ENCODE peak calls at places on chromosomes 6 and 20, in nine cellular contexts. One of them, this sample, is unnamed.

GRCh38 chr6:139540276-139540675 is 165.8 kb upstream of the CITED2 start:
- DNase-seq in right cardiac atrium: peak; percentile 45
- DNase-seq in ovary: no peak
- DNase-seq in gastrocnemius medialis: peak; percentile 19
- DNase-seq in cardiac muscle cell: peak; percentile 68
- DNase-seq in aorta: peak; percentile 49
- DNase-seq in right lobe of liver: no peak
- DNase-seq in esophagus squamous epithelium: no peak
- DNase-seq in K562: no peak
- DNase-seq in this sample: peak; percentile 76

GRCh38 chr6:144330588-144330987 is 45.5 kb downstream of the UTRN start:
- DNase-seq in right cardiac atrium: no peak
- DNase-seq in ovary: no peak
- DNase-seq in gastrocnemius medialis: no peak
- DNase-seq in cardiac muscle cell: no peak
- DNase-seq in aorta: no peak
- DNase-seq in right lobe of liver: no peak
- DNase-seq in esophagus squamous epithelium: no peak
- DNase-seq in K562: no peak
- DNase-seq in this sample: no peak

GRCh38 chr6:16989382-16989781 is 112.5 kb upstream of the STMND1 start:
- DNase-seq in right cardiac atrium: no peak
- DNase-seq in ovary: no peak
- DNase-seq in gastrocnemius medialis: no peak
- DNase-seq in cardiac muscle cell: no peak
- DNase-seq in aorta: no peak
- DNase-seq in right lobe of liver: no peak
- DNase-seq in esophagus squamous epithelium: no peak
- DNase-seq in K562: no peak
- DNase-seq in this sample: no peak

GRCh38 chr20:52518735-52519134 is 327.2 kb upstream of the ZFP64 start:
- DNase-seq in right cardiac atrium: no peak
- DNase-seq in ovary: no peak
- DNase-seq in gastrocnemius medialis: no peak
- DNase-seq in cardiac muscle cell: no peak
- DNase-seq in aorta: no peak
- DNase-seq in right lobe of liver: no peak
- DNase-seq in esophagus squamous epithelium: no peak
- DNase-seq in K562: no peak
- DNase-seq in this sample: no peak

GRCh38 chr6:117237561-117237960 is 27.8 kb upstream of the VGLL2 start:
- DNase-seq in right cardiac atrium: no peak
- DNase-seq in ovary: no peak
- DNase-seq in gastrocnemius medialis: no peak
- DNase-seq in cardiac muscle cell: peak; percentile 6
- DNase-seq in aorta: no peak
- DNase-seq in right lobe of liver: no peak
- DNase-seq in esophagus squamous epithelium: no peak
- DNase-seq in K562: no peak
- DNase-seq in this sample: no peak

GRCh38 chr20:49347156-49347555 is 69.3 kb upstream of the ZNFX1 start:
- DNase-seq in right cardiac atrium: no peak
- DNase-seq in ovary: no peak
- DNase-seq in gastrocnemius medialis: no peak
- DNase-seq in cardiac muscle cell: no peak
- DNase-seq in aorta: no peak
- DNase-seq in right lobe of liver: no peak
- DNase-seq in esophagus squamous epithelium: no peak
- DNase-seq in K562: no peak
- DNase-seq in this sample: no peak

GRCh38 chr6:119173249-119174084 is 95.0 kb upstream of the FAM184A start:
- DNase-seq in right cardiac atrium: no peak
- DNase-seq in ovary: no peak
- DNase-seq in gastrocnemius medialis: no peak
- DNase-seq in cardiac muscle cell: no peak
- DNase-seq in aorta: no peak
- DNase-seq in right lobe of liver: no peak
- DNase-seq in esophagus squamous epithelium: no peak
- DNase-seq in K562: no peak
- DNase-seq in this sample: no peak

GRCh38 chr6:82397962-82398692 is 34.5 kb downstream of the TPBG start:
- DNase-seq in right cardiac atrium: no peak
- DNase-seq in ovary: no peak
- DNase-seq in gastrocnemius medialis: no peak
- DNase-seq in cardiac muscle cell: peak; percentile 63
- DNase-seq in aorta: no peak
- DNase-seq in right lobe of liver: no peak
- DNase-seq in esophagus squamous epithelium: no peak
- DNase-seq in K562: no peak
- DNase-seq in this sample: no peak

GRCh38 chr6:7131390-7131789 is 23.6 kb downstream of the RREB1 start:
- DNase-seq in right cardiac atrium: no peak
- DNase-seq in ovary: no peak
- DNase-seq in gastrocnemius medialis: no peak
- DNase-seq in cardiac muscle cell: no peak
- DNase-seq in aorta: no peak
- DNase-seq in right lobe of liver: no peak
- DNase-seq in esophagus squamous epithelium: no peak
- DNase-seq in K562: no peak
- DNase-seq in this sample: no peak

GRCh38 chr6:33592595-33593413 is 12.7 kb upstream of the BAK1 start:
- DNase-seq in right cardiac atrium: peak; percentile 67
- DNase-seq in ovary: no peak
- DNase-seq in gastrocnemius medialis: no peak
- DNase-seq in cardiac muscle cell: no peak
- DNase-seq in aorta: no peak
- DNase-seq in right lobe of liver: no peak
- DNase-seq in esophagus squamous epithelium: no peak
- DNase-seq in K562: no peak
- DNase-seq in this sample: peak; percentile 94

GRCh38 chr20:32031007-32031958 is 20.8 kb upstream of the HCK start:
- DNase-seq in right cardiac atrium: peak; percentile 89
- DNase-seq in ovary: peak; percentile 68
- DNase-seq in gastrocnemius medialis: peak; percentile 40
- DNase-seq in cardiac muscle cell: peak; percentile 88
- DNase-seq in aorta: peak; percentile 86
- DNase-seq in right lobe of liver: peak; percentile 85
- DNase-seq in esophagus squamous epithelium: no peak
- DNase-seq in K562: peak; percentile 67
- DNase-seq in this sample: peak; percentile 90

GRCh38 chr6:134502614-134503541 is 185.0 kb upstream of the SGK1 start:
- DNase-seq in right cardiac atrium: no peak
- DNase-seq in ovary: no peak
- DNase-seq in gastrocnemius medialis: no peak
- DNase-seq in cardiac muscle cell: no peak
- DNase-seq in aorta: no peak
- DNase-seq in right lobe of liver: peak; percentile 48
- DNase-seq in esophagus squamous epithelium: no peak
- DNase-seq in K562: no peak
- DNase-seq in this sample: no peak

GRCh38 chr6:24484657-24485318 is 4.6 kb downstream of the GPLD1 start:
- DNase-seq in right cardiac atrium: no peak
- DNase-seq in ovary: no peak
- DNase-seq in gastrocnemius medialis: no peak
- DNase-seq in cardiac muscle cell: no peak
- DNase-seq in aorta: no peak
- DNase-seq in right lobe of liver: no peak
- DNase-seq in esophagus squamous epithelium: no peak
- DNase-seq in K562: no peak
- DNase-seq in this sample: no peak

GRCh38 chr6:151413372-151414145 is 22.2 kb upstream of the ZBTB2 start:
- DNase-seq in right cardiac atrium: no peak
- DNase-seq in ovary: no peak
- DNase-seq in gastrocnemius medialis: no peak
- DNase-seq in cardiac muscle cell: no peak
- DNase-seq in aorta: no peak
- DNase-seq in right lobe of liver: no peak
- DNase-seq in esophagus squamous epithelium: no peak
- DNase-seq in K562: no peak
- DNase-seq in this sample: no peak

GRCh38 chr20:25867776-25868649 is 171.4 kb upstream of the ZNF337 start:
- DNase-seq in right cardiac atrium: peak; percentile 94
- DNase-seq in ovary: peak; percentile 68
- DNase-seq in gastrocnemius medialis: peak; percentile 50
- DNase-seq in cardiac muscle cell: peak; percentile 88
- DNase-seq in aorta: peak; percentile 89
- DNase-seq in right lobe of liver: peak; percentile 64
- DNase-seq in esophagus squamous epithelium: no peak
- DNase-seq in K562: peak; percentile 17
- DNase-seq in this sample: peak; percentile 86

GRCh38 chr20:25053207-25054132 is 4.5 kb downstream of the ACSS1 start:
- DNase-seq in right cardiac atrium: peak; percentile 88
- DNase-seq in ovary: peak; percentile 72
- DNase-seq in gastrocnemius medialis: no peak
- DNase-seq in cardiac muscle cell: peak; percentile 79
- DNase-seq in aorta: peak; percentile 79
- DNase-seq in right lobe of liver: no peak
- DNase-seq in esophagus squamous epithelium: no peak
- DNase-seq in K562: no peak
- DNase-seq in this sample: peak; percentile 69

GRCh38 chr6:148146717-148147116 is 195.9 kb upstream of the SASH1 start:
- DNase-seq in right cardiac atrium: no peak
- DNase-seq in ovary: no peak
- DNase-seq in gastrocnemius medialis: no peak
- DNase-seq in cardiac muscle cell: peak; percentile 23
- DNase-seq in aorta: no peak
- DNase-seq in right lobe of liver: no peak
- DNase-seq in esophagus squamous epithelium: no peak
- DNase-seq in K562: no peak
- DNase-seq in this sample: no peak

GRCh38 chr6:168072730-168073129 is 6.3 kb downstream of the FRMD1 start:
- DNase-seq in right cardiac atrium: no peak
- DNase-seq in ovary: no peak
- DNase-seq in gastrocnemius medialis: no peak
- DNase-seq in cardiac muscle cell: no peak
- DNase-seq in aorta: no peak
- DNase-seq in right lobe of liver: no peak
- DNase-seq in esophagus squamous epithelium: no peak
- DNase-seq in K562: no peak
- DNase-seq in this sample: no peak
- H3K9me3 ChIP-seq in right cardiac atrium: no peaks in the 10 kb centered on the region
- H3K9me3 ChIP-seq in ovary: no peaks in the 10 kb centered on the region
- H3K9me3 ChIP-seq in gastrocnemius medialis: no peaks in the 10 kb centered on the region
- H3K9me3 ChIP-seq in cardiac muscle cell: no peaks in the 10 kb centered on the region
- H3K9me3 ChIP-seq in aorta: no peaks in the 10 kb centered on the region
- H3K9me3 ChIP-seq in right lobe of liver: no peaks in the 10 kb centered on the region
- H3K9me3 ChIP-seq in esophagus squamous epithelium: no peaks in the 10 kb centered on the region
- H3K9me3 ChIP-seq in K562: no peaks in the 10 kb centered on the region
- H3K9me3 ChIP-seq in this sample: no peaks in the 10 kb centered on the region

DNA sequence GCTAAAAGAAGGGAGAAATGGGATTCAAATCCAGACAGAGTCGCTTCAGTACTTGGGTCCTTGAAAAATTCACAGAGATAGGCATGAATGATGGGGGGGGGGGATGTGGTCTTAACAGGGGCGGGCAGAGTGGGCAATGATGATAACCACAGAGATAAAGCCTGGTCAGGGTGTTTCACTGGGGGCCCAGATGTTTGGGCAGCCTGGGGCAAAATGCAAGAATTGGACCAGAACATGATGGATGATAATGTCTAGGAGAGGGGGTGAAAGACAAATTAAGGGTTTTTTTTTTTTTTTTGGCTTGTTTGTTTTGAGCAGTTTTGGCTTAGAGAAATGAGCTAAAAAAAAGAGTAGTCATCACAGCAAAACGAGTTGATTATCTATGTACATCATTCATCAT is 57.4 kb downstream of the LAMP5 start:
- DNase-seq in right cardiac atrium: no peak
- DNase-seq in ovary: no peak
- DNase-seq in gastrocnemius medialis: no peak
- DNase-seq in cardiac muscle cell: no peak
- DNase-seq in aorta: no peak
- DNase-seq in right lobe of liver: no peak
- DNase-seq in esophagus squamous epithelium: no peak
- DNase-seq in K562: no peak
- DNase-seq in this sample: no peak
- H3K27ac ChIP-seq in right cardiac atrium: no peak overlapping the region
- H3K27ac ChIP-seq in ovary: no peak overlapping the region
- H3K27ac ChIP-seq in gastrocnemius medialis: no peak overlapping the region
- H3K27ac ChIP-seq in cardiac muscle cell: no peak overlapping the region
- H3K27ac ChIP-seq in aorta: no peak overlapping the region
- H3K27ac ChIP-seq in right lobe of liver: no peak overlapping the region
- H3K27ac ChIP-seq in esophagus squamous epithelium: no peak overlapping the region
- H3K27ac ChIP-seq in K562: no peak overlapping the region
- H3K27ac ChIP-seq in this sample: no peak overlapping the region

DNA sequence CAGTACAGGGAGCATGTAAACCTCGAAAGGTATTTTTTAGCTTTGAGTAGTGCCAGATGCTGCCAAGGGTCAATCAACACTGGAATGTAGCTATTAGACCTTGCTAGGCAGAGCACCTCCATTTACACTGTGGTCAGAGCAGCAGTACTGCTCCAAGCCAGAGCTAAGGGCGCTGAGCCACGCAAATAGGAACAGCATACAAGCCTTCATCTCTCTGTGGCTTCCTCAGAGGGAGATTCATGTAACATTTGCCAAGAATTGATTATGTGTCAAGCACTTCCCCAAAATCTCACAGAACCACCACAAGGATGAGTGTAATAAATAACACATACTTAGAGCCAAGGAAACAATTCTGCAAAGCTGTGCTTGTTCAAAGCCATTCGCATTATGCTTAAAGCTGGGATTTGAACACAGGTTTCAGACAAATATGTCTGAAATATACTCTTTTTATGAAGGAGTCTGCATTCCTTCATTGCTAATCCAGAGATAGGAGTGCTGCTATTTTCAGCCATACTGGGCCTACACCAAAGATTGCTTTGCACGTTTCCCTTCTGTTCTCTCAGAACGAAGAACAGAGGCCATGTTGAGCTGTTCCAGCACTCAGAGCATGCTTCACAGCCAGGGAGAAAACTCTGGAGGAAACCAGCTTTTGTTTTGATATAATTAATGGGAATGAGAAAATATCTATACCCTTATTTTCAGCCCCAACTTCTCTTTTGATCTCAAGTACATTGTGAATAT is 97.7 kb downstream of the SLC16A10 start:
- DNase-seq in right cardiac atrium: no peak
- DNase-seq in ovary: no peak
- DNase-seq in gastrocnemius medialis: no peak
- DNase-seq in cardiac muscle cell: no peak
- DNase-seq in aorta: no peak
- DNase-seq in right lobe of liver: no peak
- DNase-seq in esophagus squamous epithelium: no peak
- DNase-seq in K562: no peak
- DNase-seq in this sample: no peak
- H3K9me3 ChIP-seq in right cardiac atrium: no peaks in the 10 kb centered on the region
- H3K9me3 ChIP-seq in ovary: no peaks in the 10 kb centered on the region
- H3K9me3 ChIP-seq in gastrocnemius medialis: no peaks in the 10 kb centered on the region
- H3K9me3 ChIP-seq in cardiac muscle cell: no peaks in the 10 kb centered on the region
- H3K9me3 ChIP-seq in aorta: no peaks in the 10 kb centered on the region
- H3K9me3 ChIP-seq in right lobe of liver: no peaks in the 10 kb centered on the region
- H3K9me3 ChIP-seq in esophagus squamous epithelium: no peaks in the 10 kb centered on the region
- H3K9me3 ChIP-seq in K562: no peaks in the 10 kb centered on the region
- H3K9me3 ChIP-seq in this sample: no peaks in the 10 kb centered on the region

DNA sequence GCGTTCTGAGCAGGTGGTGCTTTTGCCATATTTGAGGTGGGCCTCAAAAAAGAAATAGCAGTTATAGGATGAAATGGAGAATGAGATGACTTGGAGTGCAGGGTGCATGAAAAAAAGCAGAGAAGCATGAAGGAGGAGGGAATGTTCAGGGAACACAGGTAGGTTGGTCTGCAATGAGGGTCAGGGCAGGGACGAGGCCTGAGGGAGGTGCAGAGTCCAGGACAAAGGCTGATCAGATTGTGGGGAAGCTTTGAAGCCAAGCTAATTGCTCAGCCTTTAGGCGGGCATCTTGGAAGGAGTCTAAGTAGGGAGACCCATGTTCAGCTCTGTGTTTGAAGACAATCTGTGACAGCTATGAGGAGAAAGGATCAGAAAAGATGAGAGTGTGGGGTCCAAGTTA is 12.0 kb downstream of the TRAM2 start:
- DNase-seq in right cardiac atrium: no peak
- DNase-seq in ovary: no peak
- DNase-seq in gastrocnemius medialis: no peak
- DNase-seq in cardiac muscle cell: no peak
- DNase-seq in aorta: no peak
- DNase-seq in right lobe of liver: no peak
- DNase-seq in esophagus squamous epithelium: no peak
- DNase-seq in K562: no peak
- DNase-seq in this sample: no peak
- H3K27ac ChIP-seq in right cardiac atrium: no peak overlapping the region
- H3K27ac ChIP-seq in ovary: no peak overlapping the region
- H3K27ac ChIP-seq in gastrocnemius medialis: no peak overlapping the region
- H3K27ac ChIP-seq in cardiac muscle cell: no peak overlapping the region
- H3K27ac ChIP-seq in aorta: no peak overlapping the region
- H3K27ac ChIP-seq in right lobe of liver: no peak overlapping the region
- H3K27ac ChIP-seq in esophagus squamous epithelium: no peak overlapping the region
- H3K27ac ChIP-seq in K562: no peak overlapping the region
- H3K27ac ChIP-seq in this sample: no peak overlapping the region